ENCODE peak calls at places on chromosomes 2 and 18, in eight cellular contexts. Q is foreskin melanocyte, R is KBM-7, L is HTR-8/SVneo, M is breast epithelium, V is ACHN, X is GM10248, A is WTC11. J is an unnamed sample.

GRCh38 chr2:102050854-102051391 is 59.2 kb downstream of the IL1R2 start:
- DNase-seq in L (no peak), V (no peak), X (no peak), Q (peak), A (no peak), R (peak), M (peak), J (no peak)

GRCh38 chr2:107112561-107112960 is 226.6 kb upstream of the ST6GAL2 start:
- DNase-seq in Q (no peak), A (no peak), V (no peak), M (no peak), R (no peak), X (no peak), L (no peak), J (no peak)

GRCh38 chr2:160028431-160029269 is 33.8 kb downstream of the PLA2R1 start:
- DNase-seq in X (no peak), M (no peak), Q (no peak), L (no peak), A (no peak), V (no peak), R (no peak), J (no peak)

GRCh38 chr2:12080360-12080759 is 333.9 kb downstream of the LPIN1 start:
- DNase-seq in M (no peak), A (no peak), V (no peak), L (no peak), Q (no peak), X (no peak), R (no peak), J (no peak)

GRCh38 chr18:55314615-55315237 is 273.3 kb downstream of the TCF4 start:
- DNase-seq in L (no peak), R (no peak), X (no peak), A (no peak), V (no peak), Q (no peak), M (no peak), J (no peak)

GRCh38 chr2:119293254-119293653 is 69.6 kb downstream of the STEAP3 start:
- DNase-seq in X (no peak), V (peak), M (no peak), Q (no peak), L (no peak), R (no peak), A (no peak), J (no peak)

GRCh38 chr2:189899101-189899500 is 114.9 kb downstream of the PMS1 start:
- DNase-seq in M (no peak), R (no peak), A (no peak), X (no peak), L (no peak), Q (no peak), V (no peak), J (no peak)

GRCh38 chr2:127985026-127985734 is 42.7 kb downstream of the SAP130 start:
- DNase-seq in Q (no peak), A (no peak), V (no peak), X (no peak), R (no peak), M (no peak), L (no peak), J (no peak)

GRCh38 chr2:43331428-43331827 is 105.0 kb upstream of the ZFP36L2 start:
- DNase-seq in L (no peak), R (peak), X (no peak), A (no peak), M (no peak), V (no peak), Q (no peak), J (no peak)

J was measured in T-cell.